ENCODE peak calls at places on chromosomes 13 and 19, in eight cellular contexts. One of them, this sample, is unnamed. For H3K9me3, the result is how much of the 10 kb centered on the place peaks cover.

GRCh38 chr19:4012092-4012974 is 4.8 kb downstream of the PIAS4 start:
- DNase-seq in left lung: no peak
- DNase-seq in transverse colon: peak
- DNase-seq in fibroblast of lung: no peak
- DNase-seq in left ventricle myocardium inferior: no peak
- DNase-seq in effector memory CD4-positive, alpha-beta T cell: no peak
- DNase-seq in CD4-positive, alpha-beta T cell: no peak
- DNase-seq in endothelial cell of umbilical vein: no peak
- DNase-seq in this sample: no peak

GRCh38 chr13:30222253-30222652 is 85.1 kb downstream of the KATNAL1 start:
- DNase-seq in left lung: no peak
- DNase-seq in transverse colon: no peak
- DNase-seq in fibroblast of lung: peak
- DNase-seq in left ventricle myocardium inferior: no peak
- DNase-seq in effector memory CD4-positive, alpha-beta T cell: no peak
- DNase-seq in CD4-positive, alpha-beta T cell: no peak
- DNase-seq in endothelial cell of umbilical vein: no peak
- DNase-seq in this sample: no peak

GRCh38 chr19:3335431-3336350 is 30.7 kb upstream of the NFIC start:
- DNase-seq in left lung: no peak
- DNase-seq in transverse colon: peak
- DNase-seq in fibroblast of lung: peak
- DNase-seq in left ventricle myocardium inferior: peak
- DNase-seq in effector memory CD4-positive, alpha-beta T cell: no peak
- DNase-seq in CD4-positive, alpha-beta T cell: no peak
- DNase-seq in endothelial cell of umbilical vein: no peak
- DNase-seq in this sample: no peak

GRCh38 chr19:1756264-1756663 is 3.0 kb downstream of the ONECUT3 start:
- DNase-seq in left lung: no peak
- DNase-seq in transverse colon: no peak
- DNase-seq in fibroblast of lung: no peak
- DNase-seq in left ventricle myocardium inferior: no peak
- DNase-seq in effector memory CD4-positive, alpha-beta T cell: no peak
- DNase-seq in CD4-positive, alpha-beta T cell: no peak
- DNase-seq in endothelial cell of umbilical vein: no peak
- DNase-seq in this sample: no peak

GRCh38 chr19:1860133-1860775 is 3.1 kb downstream of the KLF16 start:
- DNase-seq in left lung: peak
- DNase-seq in transverse colon: peak
- DNase-seq in fibroblast of lung: peak
- DNase-seq in left ventricle myocardium inferior: no peak
- DNase-seq in effector memory CD4-positive, alpha-beta T cell: peak
- DNase-seq in CD4-positive, alpha-beta T cell: peak
- DNase-seq in endothelial cell of umbilical vein: no peak
- DNase-seq in this sample: peak

GRCh38 chr13:99353836-99354235 is 46.6 kb upstream of the GPR183 start:
- DNase-seq in left lung: no peak
- DNase-seq in transverse colon: no peak
- DNase-seq in fibroblast of lung: peak
- DNase-seq in left ventricle myocardium inferior: no peak
- DNase-seq in effector memory CD4-positive, alpha-beta T cell: no peak
- DNase-seq in CD4-positive, alpha-beta T cell: no peak
- DNase-seq in endothelial cell of umbilical vein: no peak
- DNase-seq in this sample: no peak

GRCh38 chr13:88896466-88896865 is 1225.3 kb downstream of the SLITRK5 start:
- DNase-seq in left lung: no peak
- DNase-seq in transverse colon: no peak
- DNase-seq in fibroblast of lung: no peak
- DNase-seq in left ventricle myocardium inferior: no peak
- DNase-seq in effector memory CD4-positive, alpha-beta T cell: no peak
- DNase-seq in CD4-positive, alpha-beta T cell: no peak
- DNase-seq in endothelial cell of umbilical vein: no peak
- DNase-seq in this sample: no peak

GRCh38 chr19:49588370-49589122 is 2.4 kb upstream of the PRR12 start:
- DNase-seq in left lung: no peak
- DNase-seq in transverse colon: no peak
- DNase-seq in fibroblast of lung: no peak
- DNase-seq in left ventricle myocardium inferior: no peak
- DNase-seq in effector memory CD4-positive, alpha-beta T cell: peak
- DNase-seq in CD4-positive, alpha-beta T cell: no peak
- DNase-seq in endothelial cell of umbilical vein: no peak
- DNase-seq in this sample: no peak

GRCh38 chr13:28553971-28554370 is 59.0 kb upstream of the FLT1 start:
- DNase-seq in left lung: no peak
- DNase-seq in transverse colon: no peak
- DNase-seq in fibroblast of lung: no peak
- DNase-seq in left ventricle myocardium inferior: no peak
- DNase-seq in effector memory CD4-positive, alpha-beta T cell: no peak
- DNase-seq in CD4-positive, alpha-beta T cell: no peak
- DNase-seq in endothelial cell of umbilical vein: no peak
- DNase-seq in this sample: no peak

GRCh38 chr13:84570831-84571230 is 688.6 kb upstream of the SLITRK1 start:
- DNase-seq in left lung: no peak
- DNase-seq in transverse colon: no peak
- DNase-seq in fibroblast of lung: peak
- DNase-seq in left ventricle myocardium inferior: no peak
- DNase-seq in effector memory CD4-positive, alpha-beta T cell: no peak
- DNase-seq in CD4-positive, alpha-beta T cell: no peak
- DNase-seq in endothelial cell of umbilical vein: no peak
- DNase-seq in this sample: no peak

GRCh38 chr19:51698296-51698695 is 5.2 kb downstream of the SPACA6 start:
- DNase-seq in left lung: no peak
- DNase-seq in transverse colon: no peak
- DNase-seq in fibroblast of lung: peak
- DNase-seq in left ventricle myocardium inferior: no peak
- DNase-seq in effector memory CD4-positive, alpha-beta T cell: no peak
- DNase-seq in CD4-positive, alpha-beta T cell: no peak
- DNase-seq in endothelial cell of umbilical vein: no peak
- DNase-seq in this sample: no peak

GRCh38 chr13:101178394-101178793 is 237.9 kb downstream of the NALCN start:
- DNase-seq in left lung: no peak
- DNase-seq in transverse colon: no peak
- DNase-seq in fibroblast of lung: no peak
- DNase-seq in left ventricle myocardium inferior: no peak
- DNase-seq in effector memory CD4-positive, alpha-beta T cell: no peak
- DNase-seq in CD4-positive, alpha-beta T cell: no peak
- DNase-seq in endothelial cell of umbilical vein: no peak
- DNase-seq in this sample: no peak

GRCh38 chr19:33387351-33388230 is 14.1 kb downstream of the CEBPG start:
- DNase-seq in left lung: no peak
- DNase-seq in transverse colon: no peak
- DNase-seq in fibroblast of lung: no peak
- DNase-seq in left ventricle myocardium inferior: peak
- DNase-seq in effector memory CD4-positive, alpha-beta T cell: no peak
- DNase-seq in CD4-positive, alpha-beta T cell: no peak
- DNase-seq in endothelial cell of umbilical vein: no peak
- DNase-seq in this sample: no peak

GRCh38 chr13:101267656-101268055 is 148.7 kb downstream of the NALCN start:
- DNase-seq in left lung: no peak
- DNase-seq in transverse colon: no peak
- DNase-seq in fibroblast of lung: peak
- DNase-seq in left ventricle myocardium inferior: no peak
- DNase-seq in effector memory CD4-positive, alpha-beta T cell: no peak
- DNase-seq in CD4-positive, alpha-beta T cell: no peak
- DNase-seq in endothelial cell of umbilical vein: no peak
- DNase-seq in this sample: no peak

GRCh38 chr13:110961959-110962358 is 47.1 kb upstream of the ANKRD10 start:
- DNase-seq in left lung: no peak
- DNase-seq in transverse colon: no peak
- DNase-seq in fibroblast of lung: no peak
- DNase-seq in left ventricle myocardium inferior: no peak
- DNase-seq in effector memory CD4-positive, alpha-beta T cell: no peak
- DNase-seq in CD4-positive, alpha-beta T cell: no peak
- DNase-seq in endothelial cell of umbilical vein: no peak
- DNase-seq in this sample: no peak

GRCh38 chr13:98565726-98566577 is 11.0 kb downstream of the STK24 start:
- DNase-seq in left lung: no peak
- DNase-seq in transverse colon: peak
- DNase-seq in fibroblast of lung: peak
- DNase-seq in left ventricle myocardium inferior: peak
- DNase-seq in effector memory CD4-positive, alpha-beta T cell: no peak
- DNase-seq in CD4-positive, alpha-beta T cell: no peak
- DNase-seq in endothelial cell of umbilical vein: peak
- DNase-seq in this sample: no peak

GRCh38 chr13:41411536-41411935 is 45.8 kb upstream of the RGCC start:
- DNase-seq in left lung: no peak
- DNase-seq in transverse colon: no peak
- DNase-seq in fibroblast of lung: peak
- DNase-seq in left ventricle myocardium inferior: no peak
- DNase-seq in effector memory CD4-positive, alpha-beta T cell: no peak
- DNase-seq in CD4-positive, alpha-beta T cell: peak
- DNase-seq in endothelial cell of umbilical vein: peak
- DNase-seq in this sample: no peak

DNA sequence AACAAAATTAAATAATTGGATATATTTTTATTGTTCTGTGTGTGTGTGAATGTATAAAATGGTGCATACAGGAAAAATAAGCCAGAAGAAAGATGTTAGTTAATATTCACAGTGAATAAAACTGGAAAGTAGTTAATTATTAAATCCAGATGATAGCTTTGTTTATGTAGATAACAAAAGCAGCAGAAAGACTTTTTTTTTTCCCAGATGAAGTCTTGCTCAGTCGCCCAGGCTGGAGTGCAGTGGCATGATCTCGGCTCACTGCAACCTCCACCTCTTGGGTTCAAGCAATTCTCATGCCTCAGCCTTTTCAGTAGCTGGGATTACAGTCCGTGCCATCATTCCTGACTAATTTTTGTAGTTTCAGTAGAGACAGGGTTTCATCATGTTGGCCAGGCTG is 140.1 kb downstream of the ZNF486 start:
- DNase-seq in left lung: no peak
- DNase-seq in transverse colon: no peak
- DNase-seq in fibroblast of lung: no peak
- DNase-seq in left ventricle myocardium inferior: no peak
- DNase-seq in effector memory CD4-positive, alpha-beta T cell: no peak
- DNase-seq in CD4-positive, alpha-beta T cell: no peak
- DNase-seq in endothelial cell of umbilical vein: no peak
- DNase-seq in this sample: no peak
- H3K9me3 ChIP-seq in left lung: under half
- H3K9me3 ChIP-seq in transverse colon: under half
- H3K9me3 ChIP-seq in fibroblast of lung: under half
- H3K9me3 ChIP-seq in left ventricle myocardium inferior: under half
- H3K9me3 ChIP-seq in effector memory CD4-positive, alpha-beta T cell: under half
- H3K9me3 ChIP-seq in CD4-positive, alpha-beta T cell: under half
- H3K9me3 ChIP-seq in endothelial cell of umbilical vein: under half
- H3K9me3 ChIP-seq in this sample: under half

GRCh38 chr19:21922276-21922675 is 86.3 kb upstream of the ZNF43 start:
- DNase-seq in left lung: no peak
- DNase-seq in transverse colon: no peak
- DNase-seq in fibroblast of lung: no peak
- DNase-seq in left ventricle myocardium inferior: no peak
- DNase-seq in effector memory CD4-positive, alpha-beta T cell: no peak
- DNase-seq in CD4-positive, alpha-beta T cell: no peak
- DNase-seq in endothelial cell of umbilical vein: no peak
- DNase-seq in this sample: no peak
- H3K9me3 ChIP-seq in left lung: under half
- H3K9me3 ChIP-seq in transverse colon: under half
- H3K9me3 ChIP-seq in fibroblast of lung: under half
- H3K9me3 ChIP-seq in left ventricle myocardium inferior: half or more
- H3K9me3 ChIP-seq in effector memory CD4-positive, alpha-beta T cell: under half
- H3K9me3 ChIP-seq in CD4-positive, alpha-beta T cell: under half
- H3K9me3 ChIP-seq in endothelial cell of umbilical vein: under half
- H3K9me3 ChIP-seq in this sample: under half

GRCh38 chr19:8256276-8257051 is 47.3 kb downstream of the CERS4 start:
- DNase-seq in left lung: no peak
- DNase-seq in transverse colon: no peak
- DNase-seq in fibroblast of lung: no peak
- DNase-seq in left ventricle myocardium inferior: no peak
- DNase-seq in effector memory CD4-positive, alpha-beta T cell: no peak
- DNase-seq in CD4-positive, alpha-beta T cell: no peak
- DNase-seq in endothelial cell of umbilical vein: no peak
- DNase-seq in this sample: no peak

GRCh38 chr19:8255426-8256125 is 46.4 kb downstream of the CERS4 start:
- DNase-seq in left lung: no peak
- DNase-seq in transverse colon: no peak
- DNase-seq in fibroblast of lung: no peak
- DNase-seq in left ventricle myocardium inferior: no peak
- DNase-seq in effector memory CD4-positive, alpha-beta T cell: no peak
- DNase-seq in CD4-positive, alpha-beta T cell: no peak
- DNase-seq in endothelial cell of umbilical vein: no peak
- DNase-seq in this sample: no peak

GRCh38 chr19:8259142-8259921 is 48.8 kb downstream of the CD320 start:
- DNase-seq in left lung: peak
- DNase-seq in transverse colon: no peak
- DNase-seq in fibroblast of lung: no peak
- DNase-seq in left ventricle myocardium inferior: no peak
- DNase-seq in effector memory CD4-positive, alpha-beta T cell: no peak
- DNase-seq in CD4-positive, alpha-beta T cell: no peak
- DNase-seq in endothelial cell of umbilical vein: no peak
- DNase-seq in this sample: no peak

GRCh38 chr19:8254286-8255001 is 45.3 kb downstream of the CERS4 start:
- DNase-seq in left lung: no peak
- DNase-seq in transverse colon: no peak
- DNase-seq in fibroblast of lung: no peak
- DNase-seq in left ventricle myocardium inferior: no peak
- DNase-seq in effector memory CD4-positive, alpha-beta T cell: no peak
- DNase-seq in CD4-positive, alpha-beta T cell: no peak
- DNase-seq in endothelial cell of umbilical vein: no peak
- DNase-seq in this sample: no peak

GRCh38 chr19:8257052-8257443 is 47.9 kb downstream of the CERS4 start:
- DNase-seq in left lung: no peak
- DNase-seq in transverse colon: no peak
- DNase-seq in fibroblast of lung: no peak
- DNase-seq in left ventricle myocardium inferior: no peak
- DNase-seq in effector memory CD4-positive, alpha-beta T cell: no peak
- DNase-seq in CD4-positive, alpha-beta T cell: no peak
- DNase-seq in endothelial cell of umbilical vein: no peak
- DNase-seq in this sample: no peak
- H3K9me3 ChIP-seq in left lung: under half
- H3K9me3 ChIP-seq in transverse colon: under half
- H3K9me3 ChIP-seq in fibroblast of lung: under half
- H3K9me3 ChIP-seq in left ventricle myocardium inferior: under half
- H3K9me3 ChIP-seq in effector memory CD4-positive, alpha-beta T cell: under half
- H3K9me3 ChIP-seq in CD4-positive, alpha-beta T cell: under half
- H3K9me3 ChIP-seq in endothelial cell of umbilical vein: under half
- H3K9me3 ChIP-seq in this sample: under half

GRCh38 chr13:25177012-25177411 is 4.9 kb upstream of the AMER2 start:
- DNase-seq in left lung: no peak
- DNase-seq in transverse colon: no peak
- DNase-seq in fibroblast of lung: no peak
- DNase-seq in left ventricle myocardium inferior: no peak
- DNase-seq in effector memory CD4-positive, alpha-beta T cell: no peak
- DNase-seq in CD4-positive, alpha-beta T cell: no peak
- DNase-seq in endothelial cell of umbilical vein: no peak
- DNase-seq in this sample: no peak

GRCh38 chr13:25175431-25175830 is 3.3 kb upstream of the AMER2 start:
- DNase-seq in left lung: no peak
- DNase-seq in transverse colon: no peak
- DNase-seq in fibroblast of lung: no peak
- DNase-seq in left ventricle myocardium inferior: no peak
- DNase-seq in effector memory CD4-positive, alpha-beta T cell: no peak
- DNase-seq in CD4-positive, alpha-beta T cell: no peak
- DNase-seq in endothelial cell of umbilical vein: no peak
- DNase-seq in this sample: no peak

GRCh38 chr13:25174304-25174703 is 2.2 kb upstream of the AMER2 start:
- DNase-seq in left lung: no peak
- DNase-seq in transverse colon: no peak
- DNase-seq in fibroblast of lung: no peak
- DNase-seq in left ventricle myocardium inferior: no peak
- DNase-seq in effector memory CD4-positive, alpha-beta T cell: no peak
- DNase-seq in CD4-positive, alpha-beta T cell: no peak
- DNase-seq in endothelial cell of umbilical vein: no peak
- DNase-seq in this sample: no peak

GRCh38 chr13:25177636-25178035 is 5.5 kb upstream of the AMER2 start:
- DNase-seq in left lung: no peak
- DNase-seq in transverse colon: no peak
- DNase-seq in fibroblast of lung: no peak
- DNase-seq in left ventricle myocardium inferior: no peak
- DNase-seq in effector memory CD4-positive, alpha-beta T cell: no peak
- DNase-seq in CD4-positive, alpha-beta T cell: no peak
- DNase-seq in endothelial cell of umbilical vein: no peak
- DNase-seq in this sample: no peak

GRCh38 chr13:25175026-25175425 is 2.9 kb upstream of the AMER2 start:
- DNase-seq in left lung: no peak
- DNase-seq in transverse colon: no peak
- DNase-seq in fibroblast of lung: no peak
- DNase-seq in left ventricle myocardium inferior: no peak
- DNase-seq in effector memory CD4-positive, alpha-beta T cell: no peak
- DNase-seq in CD4-positive, alpha-beta T cell: no peak
- DNase-seq in endothelial cell of umbilical vein: no peak
- DNase-seq in this sample: no peak
- H3K9me3 ChIP-seq in left lung: under half
- H3K9me3 ChIP-seq in transverse colon: under half
- H3K9me3 ChIP-seq in fibroblast of lung: under half
- H3K9me3 ChIP-seq in left ventricle myocardium inferior: under half
- H3K9me3 ChIP-seq in effector memory CD4-positive, alpha-beta T cell: under half
- H3K9me3 ChIP-seq in CD4-positive, alpha-beta T cell: under half
- H3K9me3 ChIP-seq in endothelial cell of umbilical vein: under half
- H3K9me3 ChIP-seq in this sample: under half

This sample was measured in T-helper 17 cell.